ENCODE peak calls at places on chromosomes 13 and 19, in five cellular contexts. H is thoracic aorta, A is amniotic epithelial cell, G is iPS-NIHi11, F is stromal cell of bone marrow. D is an unnamed sample.

GRCh38 chr19:2627319-2627829 is 75.1 kb downstream of the GNG7 start:
- DNase-seq in H (peak), A (peak), G (peak), F (peak), D (no peak)

GRCh38 chr13:51821666-51822065 is 17.7 kb upstream of the DHRS12 start:
- DNase-seq in H (no peak), A (no peak), G (no peak), F (no peak), D (no peak)

GRCh38 chr13:75347925-75348324 is 134.0 kb downstream of the TBC1D4 start:
- DNase-seq in H (no peak), A (no peak), G (no peak), F (no peak), D (no peak)

GRCh38 chr13:46553886-46554855 is 1.2 kb downstream of the LRCH1 start:
- DNase-seq in H (peak), A (peak), G (peak), F (no peak), D (peak)

GRCh38 chr19:4993683-4994082 is 24.8 kb downstream of the KDM4B start:
- DNase-seq in H (no peak), A (no peak), G (no peak), F (no peak), D (no peak)

GRCh38 chr19:5893907-5894703 is 9.5 kb downstream of the NDUFA11 start:
- DNase-seq in H (no peak), A (no peak), G (peak), F (no peak), D (no peak)

GRCh38 chr19:45668342-45668871 is 386 bp downstream of the GIPR start:
- DNase-seq in H (no peak), A (no peak), G (no peak), F (no peak), D (no peak)

GRCh38 chr13:28613562-28613961 is 45.4 kb upstream of the POMP start:
- DNase-seq in H (no peak), A (no peak), G (no peak), F (no peak), D (no peak)

GRCh38 chr19:12453495-12453894 is 12.7 kb upstream of the ZNF443 start:
- DNase-seq in H (no peak), A (no peak), G (no peak), F (no peak), D (no peak)

GRCh38 chr19:34120846-34121639 is 51.3 kb upstream of the LSM14A start:
- DNase-seq in H (no peak), A (peak), G (peak), F (peak), D (peak)

GRCh38 chr13:32824671-32825070 is 191.6 kb upstream of the KL start:
- DNase-seq in H (no peak), A (peak), G (peak), F (peak), D (peak)

GRCh38 chr13:50224534-50224933 is 209.3 kb downstream of the KCNRG start:
- DNase-seq in H (no peak), A (peak), G (no peak), F (peak), D (no peak)

GRCh38 chr13:113460599-113460998 is 7.3 kb upstream of the ADPRHL1 start:
- DNase-seq in H (no peak), A (no peak), G (no peak), F (no peak), D (no peak)

GRCh38 chr13:33723772-33724435 is 94.0 kb upstream of the RFC3 start:
- DNase-seq in H (peak), A (peak), G (peak), F (peak), D (peak)

GRCh38 chr19:5171711-5172110 is 168.9 kb downstream of the PTPRS start:
- DNase-seq in H (no peak), A (peak), G (no peak), F (no peak), D (no peak)

GRCh38 chr13:83634601-83635000 is 247.7 kb downstream of the SLITRK1 start:
- DNase-seq in H (no peak), A (no peak), G (no peak), F (no peak), D (peak)

GRCh38 chr13:109652536-109652935 is 133.8 kb downstream of the IRS2 start:
- DNase-seq in H (no peak), A (no peak), G (no peak), F (no peak), D (no peak)

GRCh38 chr19:604355-604754 is 14.7 kb downstream of the HCN2 start:
- DNase-seq in H (no peak), A (no peak), G (peak), F (no peak), D (no peak)

GRCh38 chr19:19485161-19485997 is 30.0 kb downstream of the TSSK6 start:
- DNase-seq in H (no peak), A (peak), G (no peak), F (peak), D (no peak)

GRCh38 chr13:107516517-107516916 is 698.8 kb downstream of the LIG4 start:
- DNase-seq in H (no peak), A (no peak), G (no peak), F (no peak), D (no peak)

GRCh38 chr19:14570864-14571527 is 870 bp downstream of the NDUFB7 start:
- DNase-seq in H (no peak), A (no peak), G (no peak), F (no peak), D (no peak)

GRCh38 chr19:49502866-49503581 is 6.8 kb downstream of the RPS11 start:
- DNase-seq in H (no peak), A (peak), G (no peak), F (peak), D (peak)

GRCh38 chr19:1624458-1624857 is 19.2 kb upstream of the UQCR11 start:
- DNase-seq in H (no peak), A (peak), G (peak), F (peak), D (peak)

GRCh38 chr13:43153436-43154082 is 130.2 kb downstream of the DNAJC15 start:
- DNase-seq in H (no peak), A (peak), G (no peak), F (no peak), D (no peak)

GRCh38 chr13:75612354-75612753 is 23.8 kb upstream of the LMO7 start:
- DNase-seq in H (no peak), A (no peak), G (no peak), F (no peak), D (no peak)

GRCh38 chr13:43303040-43303729 is 279.8 kb downstream of the DNAJC15 start:
- DNase-seq in H (no peak), A (peak), G (peak), F (no peak), D (peak)

GRCh38 chr19:50252111-50252886 is 48.9 kb downstream of the MYH14 start:
- DNase-seq in H (no peak), A (no peak), G (peak), F (no peak), D (peak)

GRCh38 chr19:41480336-41480735 is 37.4 kb downstream of the ERICH4 start:
- DNase-seq in H (no peak), A (no peak), G (no peak), F (no peak), D (no peak)

GRCh38 chr19:35797663-35798062 is 15.0 kb downstream of the PRODH2 start:
- DNase-seq in H (no peak), A (no peak), G (peak), F (no peak), D (peak)

GRCh38 chr19:13797870-13798269 is 2.6 kb downstream of the ZSWIM4 start:
- DNase-seq in H (peak), A (peak), G (no peak), F (peak), D (no peak)